ENCODE peak calls at places on chromosomes 6 and 20, in five cellular contexts. S, G, R, H and K are unnamed samples.

GRCh38 chr6:41706876-41707564 is 28.4 kb downstream of the TFEB start:
- DNase-seq in R (no peak), S (no peak), H (peak; percentile 82), G (no peak), K (no peak)

GRCh38 chr20:1278323-1278660 is 12.2 kb downstream of the SNPH start:
- DNase-seq in R (no peak), G (no peak), S (no peak), H (no peak), K (no peak)

GRCh38 chr20:38604873-38605303 is 3.3 kb downstream of the ARHGAP40 start:
- DNase-seq in S (peak; percentile 27), H (no peak), G (no peak), R (no peak), K (no peak)

GRCh38 chr6:6659600-6660327 is 71.2 kb downstream of the LY86 start:
- DNase-seq in G (no peak), H (peak; percentile 46), R (no peak), S (no peak), K (no peak)

GRCh38 chr6:56843476-56844349 is 111.2 kb upstream of the BEND6 start:
- DNase-seq in H (peak; percentile 76), G (no peak), R (peak; percentile 78), S (peak; percentile 43), K (peak; percentile 89)

GRCh38 chr6:7978736-7979135 is 68.1 kb upstream of the TXNDC5 start:
- DNase-seq in H (no peak), G (no peak), R (no peak), S (no peak), K (no peak)

GRCh38 chr20:40268321-40269075 is 420.5 kb downstream of the MAFB start:
- DNase-seq in H (no peak), G (no peak), S (no peak), R (no peak), K (no peak)

GRCh38 chr6:136424450-136424849 is 125.8 kb downstream of the MAP7 start:
- DNase-seq in H (no peak), G (no peak), R (no peak), S (no peak), K (no peak)

GRCh38 chr6:93568169-93568568 is 148.8 kb upstream of the EPHA7 start:
- DNase-seq in H (no peak), G (no peak), S (no peak), R (no peak), K (no peak)

DNA sequence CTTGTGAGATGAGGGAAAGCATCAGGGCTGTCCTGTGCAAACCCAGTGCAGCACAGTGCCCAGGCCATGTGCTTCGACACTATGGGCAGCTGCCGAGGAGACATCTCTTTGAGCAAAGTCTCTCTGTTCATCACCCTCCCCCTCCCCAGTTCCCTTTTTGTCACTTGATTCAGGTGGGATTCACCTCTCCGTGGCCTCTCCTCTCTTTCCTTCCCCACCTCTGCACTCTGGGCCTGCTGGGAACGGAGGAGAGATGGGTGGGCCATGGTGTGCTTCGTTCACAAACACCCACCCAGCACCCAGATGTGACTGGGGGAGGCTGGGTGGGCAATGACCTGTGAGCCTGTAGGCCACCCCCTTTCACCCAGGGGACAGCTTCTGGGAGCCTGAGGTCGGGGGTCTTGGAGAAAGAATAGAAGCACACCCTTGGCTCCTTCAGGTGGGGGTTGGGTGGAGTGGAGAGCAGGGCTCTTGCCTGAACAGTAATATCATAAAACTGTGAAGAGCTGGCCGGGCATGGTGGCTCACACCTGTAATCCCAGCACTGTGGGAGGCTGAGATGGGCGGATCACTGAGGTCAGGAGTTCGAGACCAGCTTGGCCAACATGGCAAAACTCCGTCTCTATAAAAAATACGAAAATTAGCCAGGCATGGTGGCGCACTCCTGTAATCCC is 33.5 kb upstream of the DLGAP4 start:
- DNase-seq in R (no peak), S (no peak), H (no peak), G (no peak), K (peak; percentile 43)
- H3K27me3 ChIP-seq in R (no peaks in the 10 kb centered on the region), S (peaks cover 41% of the 10 kb centered on the region), H (peaks cover 38% of the 10 kb centered on the region), G (no peaks in the 10 kb centered on the region), K (no peaks in the 10 kb centered on the region)

GRCh38 chr20:45732199-45732598 is 10.1 kb downstream of the SPINT4 start:
- DNase-seq in H (no peak), S (no peak), R (no peak), G (no peak), K (no peak)

GRCh38 chr20:45735988-45736387 is 13.8 kb downstream of the SPINT4 start:
- DNase-seq in R (peak; percentile 37), S (no peak), G (no peak), H (no peak), K (no peak)

GRCh38 chr20:45735552-45735951 is 13.4 kb downstream of the SPINT4 start:
- DNase-seq in R (no peak), H (no peak), G (no peak), S (no peak), K (no peak)
- H3K9me3 ChIP-seq in R (no peaks in the 10 kb centered on the region), H (peaks cover 10% of the 10 kb centered on the region), G (no peaks in the 10 kb centered on the region), S (peaks cover 23% of the 10 kb centered on the region), K (peaks cover 2% of the 10 kb centered on the region)

GRCh38 chr6:154732824-154733609 is at the start of gene SCAF8:
- DNase-seq in G (peak; percentile 28), S (peak; percentile 87), H (peak; percentile 65), R (peak; percentile 88), K (peak; percentile 95)

GRCh38 chr6:154736613-154737259 is 3.5 kb downstream of the SCAF8 start:
- DNase-seq in H (no peak), R (no peak), S (no peak), G (no peak), K (no peak)

GRCh38 chr6:154731296-154732218 is 1.7 kb upstream of the SCAF8 start:
- DNase-seq in H (no peak), G (no peak), S (no peak), R (no peak), K (no peak)

GRCh38 chr6:154732538-154732823 is 735 bp upstream of the SCAF8 start:
- DNase-seq in R (no peak), H (no peak), S (no peak), G (no peak), K (no peak)

GRCh38 chr6:154733610-154734379 is 579 bp downstream of the SCAF8 start:
- DNase-seq in R (peak; percentile 98), H (peak; percentile 96), S (peak; percentile 97), G (peak; percentile 83), K (peak; percentile 98)
- H3K4me1 ChIP-seq in R (peaks cover 43% of the 10 kb centered on the region), H (peaks cover 56% of the 10 kb centered on the region), S (peaks cover 34% of the 10 kb centered on the region), G (peaks cover 41% of the 10 kb centered on the region), K (peaks cover 2% of the 10 kb centered on the region)

GRCh38 chr6:1619106-1619665 is 9.5 kb downstream of the FOXC1 start:
- DNase-seq in G (no peak), R (no peak), H (no peak), S (no peak), K (no peak)

GRCh38 chr6:1618305-1619105 is 8.8 kb downstream of the FOXC1 start:
- DNase-seq in H (no peak), S (no peak), G (no peak), R (no peak), K (no peak)

GRCh38 chr6:1615651-1616420 is 6.1 kb downstream of the FOXC1 start:
- DNase-seq in G (no peak), H (no peak), R (no peak), S (no peak), K (no peak)

GRCh38 chr6:1616556-1617463 is 7.1 kb downstream of the FOXC1 start:
- DNase-seq in H (no peak), G (no peak), S (no peak), R (no peak), K (no peak)

DNA sequence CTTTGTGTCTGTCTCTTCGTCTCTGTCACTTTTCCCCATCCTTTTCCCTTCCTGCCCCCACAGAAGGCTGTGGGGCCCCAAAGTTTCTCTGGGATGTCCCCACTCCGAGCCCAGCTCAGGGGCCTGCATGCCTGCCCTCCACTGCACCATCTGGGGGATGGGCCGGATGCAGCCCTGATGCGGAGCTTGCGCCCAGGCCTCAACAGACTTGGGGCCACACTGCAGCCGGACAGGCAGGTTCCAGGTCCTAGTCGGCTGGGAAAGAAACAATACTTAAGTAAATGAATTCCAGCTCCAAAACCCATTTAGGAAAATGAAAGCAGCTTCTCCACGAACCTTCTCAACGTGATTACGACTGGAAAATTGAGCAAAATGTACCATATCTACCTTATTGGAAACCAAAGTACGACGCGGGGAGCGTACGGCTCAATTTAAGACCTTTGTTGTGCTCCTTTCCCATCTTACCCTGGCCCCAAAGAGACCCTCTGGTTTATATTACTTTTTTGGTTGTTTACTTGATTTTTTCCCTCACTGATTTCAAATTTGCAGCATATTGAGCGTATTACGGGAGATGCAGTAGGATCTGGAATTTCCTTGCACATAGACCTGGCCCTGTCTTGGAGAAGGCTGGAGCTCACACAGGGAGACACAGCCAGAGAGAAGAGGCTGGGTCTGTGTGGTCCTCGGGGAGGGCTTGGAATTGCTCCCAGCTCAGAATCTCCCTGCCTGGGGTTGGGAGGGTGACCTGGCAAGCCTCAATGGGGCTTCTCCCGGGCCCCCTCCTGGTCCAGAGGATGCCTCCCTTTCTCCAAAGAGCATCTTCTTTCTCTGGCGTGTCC is 8.0 kb downstream of the FOXC1 start:
- DNase-seq in G (no peak), H (no peak), R (no peak), S (no peak), K (peak; percentile 58)
- H3K27me3 ChIP-seq in G (no peaks in the 10 kb centered on the region), H (no peaks in the 10 kb centered on the region), R (peaks cover 6% of the 10 kb centered on the region), S (peaks cover 100% of the 10 kb centered on the region), K (no peaks in the 10 kb centered on the region)

DNA sequence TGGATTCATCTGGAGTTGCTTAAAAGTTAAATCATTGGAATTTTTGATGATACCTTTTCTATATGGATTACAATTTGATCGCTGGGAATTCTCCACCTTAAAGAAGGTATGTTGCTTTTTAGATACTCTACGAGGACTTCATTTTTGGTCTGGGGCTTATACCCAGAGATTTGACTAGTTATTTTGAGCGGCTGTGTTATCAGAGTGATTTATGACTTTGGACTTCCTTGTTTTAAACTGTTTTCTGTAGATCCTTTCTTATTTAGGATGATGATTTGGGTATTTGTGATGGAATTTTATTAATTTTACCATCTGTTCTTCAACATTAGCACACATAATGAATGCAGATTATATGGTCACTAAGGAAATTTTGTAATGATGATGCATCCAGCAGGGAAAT is 75.2 kb downstream of the SOX4 start:
- DNase-seq in R (no peak), S (no peak), H (no peak), G (no peak), K (no peak)
- H3K9me3 ChIP-seq in R (no peaks in the 10 kb centered on the region), S (no peaks in the 10 kb centered on the region), H (no peaks in the 10 kb centered on the region), G (no peaks in the 10 kb centered on the region), K (no peaks in the 10 kb centered on the region)

GRCh38 chr20:44183282-44183681 is 3.7 kb downstream of the JPH2 start:
- DNase-seq in G (no peak), H (no peak), R (no peak), S (no peak), K (no peak)

GRCh38 chr20:44182135-44182765 is 4.7 kb downstream of the JPH2 start:
- DNase-seq in S (no peak), H (no peak), R (no peak), G (no peak), K (no peak)

GRCh38 chr20:44180814-44181213 is 6.2 kb downstream of the JPH2 start:
- DNase-seq in G (no peak), R (no peak), S (no peak), H (peak; percentile 68), K (peak; percentile 80)

GRCh38 chr20:44181611-44182010 is 5.4 kb downstream of the JPH2 start:
- DNase-seq in G (no peak), H (no peak), R (no peak), S (no peak), K (peak; percentile 53)

GRCh38 chr20:44182863-44183262 is 4.1 kb downstream of the JPH2 start:
- DNase-seq in H (no peak), G (no peak), S (no peak), R (no peak), K (no peak)
- H3K4me1 ChIP-seq in H (peaks cover 68% of the 10 kb centered on the region), G (peaks cover 12% of the 10 kb centered on the region), S (peaks cover 2% of the 10 kb centered on the region), R (peaks cover 10% of the 10 kb centered on the region), K (peaks cover under 1% of the 10 kb centered on the region)